ENCODE peak calls at places on chromosomes 4 and X, in eight cellular contexts. One of them, this sample, is unnamed.

GRCh38 chr4:61890321-61890720 is 690.2 kb downstream of the ADGRL3 start:
- DNase-seq in GM12878: no peak
- DNase-seq in retina: no peak
- DNase-seq in memory B cell: no peak
- DNase-seq in lung: no peak
- DNase-seq in neural crest cell: no peak
- DNase-seq in left ventricle myocardium superior: no peak
- DNase-seq in fibroblast of pulmonary artery: no peak
- DNase-seq in this sample: no peak

GRCh38 chrX:10555846-10556245 is 64.5 kb downstream of the MID1 start:
- DNase-seq in GM12878: no peak
- DNase-seq in retina: no peak
- DNase-seq in memory B cell: no peak
- DNase-seq in lung: no peak
- DNase-seq in neural crest cell: no peak
- DNase-seq in left ventricle myocardium superior: no peak
- DNase-seq in fibroblast of pulmonary artery: no peak
- DNase-seq in this sample: no peak

GRCh38 chr4:168822481-168822880 is 187.6 kb downstream of the CBR4 start:
- DNase-seq in GM12878: no peak
- DNase-seq in retina: no peak
- DNase-seq in memory B cell: no peak
- DNase-seq in lung: no peak
- DNase-seq in neural crest cell: no peak
- DNase-seq in left ventricle myocardium superior: no peak
- DNase-seq in fibroblast of pulmonary artery: no peak
- DNase-seq in this sample: no peak

GRCh38 chr4:167838686-167839085 is 253.7 kb upstream of the ANXA10 start:
- DNase-seq in GM12878: no peak
- DNase-seq in retina: no peak
- DNase-seq in memory B cell: no peak
- DNase-seq in lung: no peak
- DNase-seq in neural crest cell: no peak
- DNase-seq in left ventricle myocardium superior: no peak
- DNase-seq in fibroblast of pulmonary artery: peak
- DNase-seq in this sample: no peak

GRCh38 chr4:152937535-152938236 is 1.6 kb downstream of the FHDC1 start:
- DNase-seq in GM12878: no peak
- DNase-seq in retina: peak
- DNase-seq in memory B cell: peak
- DNase-seq in lung: no peak
- DNase-seq in neural crest cell: peak
- DNase-seq in left ventricle myocardium superior: peak
- DNase-seq in fibroblast of pulmonary artery: no peak
- DNase-seq in this sample: no peak

GRCh38 chr4:150164956-150165355 is 86.7 kb downstream of the DCLK2 start:
- DNase-seq in GM12878: no peak
- DNase-seq in retina: no peak
- DNase-seq in memory B cell: no peak
- DNase-seq in lung: no peak
- DNase-seq in neural crest cell: no peak
- DNase-seq in left ventricle myocardium superior: no peak
- DNase-seq in fibroblast of pulmonary artery: no peak
- DNase-seq in this sample: no peak

GRCh38 chrX:50691820-50692219 is 122.2 kb downstream of the SHROOM4 start:
- DNase-seq in GM12878: no peak
- DNase-seq in retina: peak
- DNase-seq in memory B cell: peak
- DNase-seq in lung: no peak
- DNase-seq in neural crest cell: peak
- DNase-seq in left ventricle myocardium superior: no peak
- DNase-seq in fibroblast of pulmonary artery: peak
- DNase-seq in this sample: no peak

GRCh38 chr4:75555294-75556164 is at the start of gene ODAPH:
- DNase-seq in GM12878: peak
- DNase-seq in retina: no peak
- DNase-seq in memory B cell: no peak
- DNase-seq in lung: no peak
- DNase-seq in neural crest cell: no peak
- DNase-seq in left ventricle myocardium superior: no peak
- DNase-seq in fibroblast of pulmonary artery: no peak
- DNase-seq in this sample: no peak

GRCh38 chr4:151329217-151330007 is 4.0 kb upstream of the SH3D19 start:
- DNase-seq in GM12878: no peak
- DNase-seq in retina: no peak
- DNase-seq in memory B cell: no peak
- DNase-seq in lung: no peak
- DNase-seq in neural crest cell: no peak
- DNase-seq in left ventricle myocardium superior: no peak
- DNase-seq in fibroblast of pulmonary artery: no peak
- DNase-seq in this sample: no peak

GRCh38 chr4:10746371-10747143 is 62.0 kb upstream of the CLNK start:
- DNase-seq in GM12878: no peak
- DNase-seq in retina: no peak
- DNase-seq in memory B cell: no peak
- DNase-seq in lung: no peak
- DNase-seq in neural crest cell: no peak
- DNase-seq in left ventricle myocardium superior: no peak
- DNase-seq in fibroblast of pulmonary artery: no peak
- DNase-seq in this sample: no peak

GRCh38 chr4:114378306-114378903 is 220.2 kb upstream of the UGT8 start:
- DNase-seq in GM12878: no peak
- DNase-seq in retina: no peak
- DNase-seq in memory B cell: no peak
- DNase-seq in lung: no peak
- DNase-seq in neural crest cell: no peak
- DNase-seq in left ventricle myocardium superior: no peak
- DNase-seq in fibroblast of pulmonary artery: peak
- DNase-seq in this sample: no peak

GRCh38 chrX:108511721-108512120 is 72.1 kb downstream of the COL4A5 start:
- DNase-seq in GM12878: no peak
- DNase-seq in retina: no peak
- DNase-seq in memory B cell: no peak
- DNase-seq in lung: no peak
- DNase-seq in neural crest cell: no peak
- DNase-seq in left ventricle myocardium superior: no peak
- DNase-seq in fibroblast of pulmonary artery: peak
- DNase-seq in this sample: no peak

GRCh38 chr4:8311096-8312068 is 41.8 kb downstream of the HTRA3 start:
- DNase-seq in GM12878: no peak
- DNase-seq in retina: no peak
- DNase-seq in memory B cell: no peak
- DNase-seq in lung: no peak
- DNase-seq in neural crest cell: no peak
- DNase-seq in left ventricle myocardium superior: no peak
- DNase-seq in fibroblast of pulmonary artery: no peak
- DNase-seq in this sample: no peak

GRCh38 chrX:110412971-110413726 is 54.5 kb downstream of the RTL9 start:
- DNase-seq in GM12878: no peak
- DNase-seq in retina: peak
- DNase-seq in memory B cell: peak
- DNase-seq in lung: peak
- DNase-seq in neural crest cell: peak
- DNase-seq in left ventricle myocardium superior: peak
- DNase-seq in fibroblast of pulmonary artery: peak
- DNase-seq in this sample: peak

GRCh38 chrX:144849141-144849540 is 398.2 kb upstream of the SPANXN1 start:
- DNase-seq in GM12878: no peak
- DNase-seq in retina: no peak
- DNase-seq in memory B cell: no peak
- DNase-seq in lung: no peak
- DNase-seq in neural crest cell: no peak
- DNase-seq in left ventricle myocardium superior: no peak
- DNase-seq in fibroblast of pulmonary artery: no peak
- DNase-seq in this sample: no peak

GRCh38 chr4:188714907-188715306 is 575.7 kb downstream of the TRIML1 start:
- DNase-seq in GM12878: no peak
- DNase-seq in retina: no peak
- DNase-seq in memory B cell: no peak
- DNase-seq in lung: no peak
- DNase-seq in neural crest cell: no peak
- DNase-seq in left ventricle myocardium superior: no peak
- DNase-seq in fibroblast of pulmonary artery: peak
- DNase-seq in this sample: no peak

GRCh38 chr4:20652226-20652836 is 47.9 kb upstream of the PACRGL start:
- DNase-seq in GM12878: no peak
- DNase-seq in retina: no peak
- DNase-seq in memory B cell: no peak
- DNase-seq in lung: no peak
- DNase-seq in neural crest cell: no peak
- DNase-seq in left ventricle myocardium superior: no peak
- DNase-seq in fibroblast of pulmonary artery: no peak
- DNase-seq in this sample: no peak

GRCh38 chr4:20832821-20833220 is 132.6 kb downstream of the PACRGL start:
- DNase-seq in GM12878: no peak
- DNase-seq in retina: no peak
- DNase-seq in memory B cell: no peak
- DNase-seq in lung: no peak
- DNase-seq in neural crest cell: no peak
- DNase-seq in left ventricle myocardium superior: no peak
- DNase-seq in fibroblast of pulmonary artery: peak
- DNase-seq in this sample: no peak

GRCh38 chr4:2832309-2832980 is 11.2 kb upstream of the ADD1 start:
- DNase-seq in GM12878: no peak
- DNase-seq in retina: no peak
- DNase-seq in memory B cell: peak
- DNase-seq in lung: no peak
- DNase-seq in neural crest cell: no peak
- DNase-seq in left ventricle myocardium superior: peak
- DNase-seq in fibroblast of pulmonary artery: no peak
- DNase-seq in this sample: no peak

GRCh38 chrX:95754411-95754810 is 930.2 kb upstream of the DIAPH2 start:
- DNase-seq in GM12878: no peak
- DNase-seq in retina: no peak
- DNase-seq in memory B cell: no peak
- DNase-seq in lung: no peak
- DNase-seq in neural crest cell: no peak
- DNase-seq in left ventricle myocardium superior: no peak
- DNase-seq in fibroblast of pulmonary artery: no peak
- DNase-seq in this sample: no peak

GRCh38 chrX:123833387-123833786 is 26.5 kb upstream of the XIAP start:
- DNase-seq in GM12878: peak
- DNase-seq in retina: peak
- DNase-seq in memory B cell: peak
- DNase-seq in lung: peak
- DNase-seq in neural crest cell: peak
- DNase-seq in left ventricle myocardium superior: no peak
- DNase-seq in fibroblast of pulmonary artery: peak
- DNase-seq in this sample: no peak

GRCh38 chrX:119067023-119067739 is 5.6 kb upstream of the CT47C1 start:
- DNase-seq in GM12878: no peak
- DNase-seq in retina: peak
- DNase-seq in memory B cell: peak
- DNase-seq in lung: peak
- DNase-seq in neural crest cell: peak
- DNase-seq in left ventricle myocardium superior: peak
- DNase-seq in fibroblast of pulmonary artery: peak
- DNase-seq in this sample: no peak

GRCh38 chr4:158667651-158668198 is 4.0 kb downstream of the C4orf46 start:
- DNase-seq in GM12878: no peak
- DNase-seq in retina: peak
- DNase-seq in memory B cell: peak
- DNase-seq in lung: no peak
- DNase-seq in neural crest cell: peak
- DNase-seq in left ventricle myocardium superior: no peak
- DNase-seq in fibroblast of pulmonary artery: peak
- DNase-seq in this sample: no peak

GRCh38 chr4:158496030-158496741 is 25.5 kb upstream of the RXFP1 start:
- DNase-seq in GM12878: no peak
- DNase-seq in retina: no peak
- DNase-seq in memory B cell: no peak
- DNase-seq in lung: peak
- DNase-seq in neural crest cell: peak
- DNase-seq in left ventricle myocardium superior: peak
- DNase-seq in fibroblast of pulmonary artery: peak
- DNase-seq in this sample: no peak